ENCODE peak calls at places on chromosome X, in nine cellular contexts. A is adipocyte; C is effector memory CD4-positive, alpha-beta T cell; Q is stimulated activated CD4-positive, alpha-beta T cell treated with anti-CD3 and anti-CD28 coated beads, Interleukin-15, amount 100 ng/mL, for 1 hour; J is amniotic stem cell; F is H9; U is AG09309; I is anterior cingulate cortex; W is mucosa of gallbladder. D is an unnamed sample.
A peak's percentile ranks its signal among the peaks of the same experiment; 100 is the strongest.

GRCh38 chrX:13646154-13646549 is 6.8 kb upstream of the TCEANC start:
- DNase-seq in A (peak; percentile 88), U (no peak), I (peak; percentile 47), F (peak; percentile 65), J (peak; percentile 65), Q (no peak), C (no peak), W (peak; percentile 59), D (peak; percentile 55)

GRCh38 chrX:130682990-130683389 is 220.0 kb downstream of the ENOX2 start:
- DNase-seq in C (no peak), J (no peak), U (no peak), I (no peak), A (no peak), Q (no peak), W (no peak), F (no peak), D (no peak)

GRCh38 chrX:39759526-39760224 is 338.1 kb downstream of the BCOR start:
- DNase-seq in I (no peak), W (peak; percentile 40), J (peak; percentile 3), F (no peak), A (peak; percentile 72), Q (no peak), U (no peak), C (no peak), D (no peak)

GRCh38 chrX:123175366-123176122 is 8.5 kb upstream of the GRIA3 start:
- DNase-seq in W (no peak), F (no peak), A (no peak), C (no peak), Q (no peak), U (no peak), J (no peak), I (no peak), D (no peak)

GRCh38 chrX:28851871-28852270 is 264.6 kb downstream of the IL1RAPL1 start:
- DNase-seq in A (no peak), Q (no peak), F (no peak), U (no peak), I (no peak), J (no peak), C (no peak), W (no peak), D (no peak)

GRCh38 chrX:45517090-45517973 is 316.7 kb upstream of the DIPK2B start:
- DNase-seq in W (no peak), I (no peak), Q (no peak), U (no peak), J (peak; percentile 9), C (no peak), A (peak; percentile 71), F (no peak), D (no peak)

GRCh38 chrX:150844016-150844415 is 54.5 kb downstream of the CD99L2 start:
- DNase-seq in W (no peak), F (no peak), Q (no peak), I (no peak), J (no peak), C (no peak), A (no peak), U (no peak), D (no peak)

GRCh38 chrX:46912098-46912672 is at the start of gene JADE3:
- DNase-seq in Q (no peak), A (peak; percentile 86), W (peak; percentile 55), U (no peak), J (peak; percentile 59), I (peak; percentile 6), C (peak; percentile 20), F (peak; percentile 75), D (peak; percentile 72)

GRCh38 chrX:9707306-9708015 is 58.2 kb downstream of the GPR143 start:
- DNase-seq in J (no peak), F (no peak), U (no peak), I (no peak), W (no peak), A (no peak), C (no peak), Q (no peak), D (no peak)

GRCh38 chrX:111759676-111760075 is 78.7 kb downstream of the ALG13 start:
- DNase-seq in A (no peak), W (no peak), C (no peak), Q (no peak), J (no peak), F (no peak), I (no peak), U (no peak), D (no peak)

D was measured in small intestine.